ENCODE peak calls at places on chromosomes 6 and 20, in eight cellular contexts. S is GM12865, X is A549, G is mucosa of descending colon, Z is psoas muscle, P is fibroblast of lung, U is fibroblast of the aortic adventitia, V is body of pancreas. D is an unnamed sample.

GRCh38 chr6:154106251-154106650 is 67.2 kb downstream of the OPRM1 start:
- DNase-seq in X (no peak), G (no peak), V (no peak), S (no peak), P (no peak), Z (no peak), U (no peak), D (no peak)

GRCh38 chr6:37069639-37070038 is 64.2 kb downstream of the FGD2 start:
- DNase-seq in S (no peak), X (no peak), Z (no peak), P (no peak), V (no peak), G (no peak), U (no peak), D (no peak)

GRCh38 chr20:21234816-21235215 is 68.3 kb upstream of the XRN2 start:
- DNase-seq in P (no peak), G (no peak), S (no peak), U (no peak), X (no peak), V (no peak), Z (no peak), D (no peak)

GRCh38 chr6:79420054-79420453 is 117.2 kb downstream of the LCA5 start:
- DNase-seq in V (no peak), S (no peak), X (no peak), G (no peak), Z (no peak), U (no peak), P (no peak), D (peak)

GRCh38 chr6:134806151-134806550 is 143.8 kb downstream of the ALDH8A1 start:
- DNase-seq in U (no peak), V (no peak), S (no peak), P (no peak), Z (no peak), X (no peak), G (no peak), D (no peak)

GRCh38 chr6:151391021-151391470 is 313 bp downstream of the ZBTB2 start:
- DNase-seq in G (peak), X (peak), Z (peak), U (peak), V (peak), P (peak), S (peak), D (peak)

GRCh38 chr20:25076731-25077609 is 5.0 kb downstream of the VSX1 start:
- DNase-seq in S (peak), U (no peak), P (peak), G (no peak), Z (no peak), V (peak), X (peak), D (peak)

GRCh38 chr20:3929713-3930060 is 40.5 kb downstream of the PANK2 start:
- DNase-seq in S (no peak), Z (no peak), U (peak), V (no peak), X (no peak), P (no peak), G (no peak), D (no peak)

GRCh38 chr6:36067374-36068011 is 39.9 kb downstream of the MAPK14 start:
- DNase-seq in Z (no peak), G (no peak), U (peak), X (no peak), S (no peak), V (no peak), P (peak), D (peak)

GRCh38 chr20:38729767-38730166 is 5.5 kb downstream of the SLC32A1 start:
- DNase-seq in G (no peak), V (no peak), P (no peak), U (no peak), S (no peak), X (no peak), Z (no peak), D (no peak)

GRCh38 chr6:69835414-69836179 is 30.8 kb upstream of the COL19A1 start:
- DNase-seq in V (peak), X (peak), U (peak), S (peak), Z (no peak), G (no peak), P (peak), D (peak)

GRCh38 chr6:109347779-109348178 is 34.5 kb downstream of the CD164 start:
- DNase-seq in S (no peak), X (no peak), U (no peak), V (no peak), P (no peak), Z (no peak), G (peak), D (no peak)

GRCh38 chr20:3237958-3238615 is 903 bp downstream of the SLC4A11 start:
- DNase-seq in U (no peak), Z (no peak), V (no peak), G (no peak), S (no peak), P (no peak), X (no peak), D (no peak)

GRCh38 chr6:167906899-167907298 is 80.2 kb downstream of the AFDN start:
- DNase-seq in P (peak), X (no peak), S (no peak), G (peak), U (peak), V (peak), Z (peak), D (no peak)

GRCh38 chr20:64111841-64112641 is 4.7 kb upstream of the NPBWR2 start:
- DNase-seq in U (no peak), Z (no peak), G (no peak), V (no peak), X (no peak), P (no peak), S (no peak), D (no peak)

GRCh38 chr6:28224131-28225055 is 682 bp upstream of the ZSCAN9 start:
- DNase-seq in Z (no peak), U (no peak), S (no peak), G (no peak), V (no peak), X (no peak), P (no peak), D (no peak)

GRCh38 chr20:43691928-43692524 is 25.1 kb downstream of the MYBL2 start:
- DNase-seq in U (peak), S (peak), P (peak), Z (peak), G (peak), V (peak), X (peak), D (peak)

GRCh38 chr6:14079433-14079832 is 38.1 kb upstream of the CD83 start:
- DNase-seq in V (peak), S (no peak), Z (no peak), X (no peak), P (peak), U (peak), G (no peak), D (no peak)

GRCh38 chr20:23943304-23943703 is 45.3 kb downstream of the GGTLC1 start:
- DNase-seq in X (no peak), Z (no peak), G (no peak), V (no peak), S (no peak), U (no peak), P (no peak), D (no peak)

GRCh38 chr6:35494161-35494563 is 2.7 kb downstream of the TEAD3 start:
- DNase-seq in Z (no peak), X (no peak), P (no peak), S (no peak), G (no peak), V (no peak), U (no peak), D (no peak)

DNA sequence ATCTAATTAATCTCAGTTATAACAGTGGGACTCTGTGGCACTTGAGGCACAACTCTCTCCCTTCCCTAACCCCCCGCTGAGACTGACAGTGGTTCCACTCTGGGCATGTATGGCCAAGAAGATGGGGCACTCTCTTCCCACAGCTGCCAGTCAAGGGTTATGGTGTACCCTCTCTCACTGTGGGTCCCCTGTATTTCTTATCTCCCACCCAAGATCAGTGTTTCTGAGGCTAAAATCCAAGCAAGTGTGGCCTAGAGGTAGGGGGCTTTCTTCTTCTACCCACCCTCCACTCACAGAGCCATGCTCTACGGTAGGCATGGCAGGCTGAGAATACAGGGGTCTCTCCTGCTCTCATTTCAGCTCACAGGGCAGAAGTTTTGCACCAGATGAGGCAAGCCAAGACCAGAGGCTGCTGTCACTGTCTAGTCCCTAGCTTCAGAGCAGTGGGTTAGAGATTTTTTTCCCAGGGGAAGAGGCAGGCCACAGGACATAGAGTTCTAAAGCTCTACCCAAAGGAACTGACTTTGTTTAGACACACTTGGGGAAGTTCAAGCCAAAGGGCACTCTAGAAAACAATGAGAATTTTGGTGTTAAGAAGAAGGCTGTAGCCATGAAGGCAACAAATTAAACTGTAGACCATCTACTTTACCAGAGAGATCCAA is 31.7 kb upstream of the HINT3 start:
- DNase-seq in G (no peak), S (no peak), X (no peak), Z (no peak), U (no peak), P (no peak), V (no peak), D (no peak)
- H3K4me3 ChIP-seq in G (no peak), S (no peak), X (peak), Z (no peak), U (no peak), P (no peak), V (no peak), D (no peak)

GRCh38 chr6:4055420-4056041 is 23.4 kb downstream of the FAM217A start:
- DNase-seq in S (no peak), U (peak), X (peak), P (peak), V (peak), G (no peak), Z (no peak), D (peak)
- TF ChIP-seq CTCF in S (no peak), U (peak), X (peak), P (peak), V (peak), G (peak), Z (peak), D (peak)

GRCh38 chr6:63556369-63556768 is 15.9 kb upstream of the LOC128125822 start:
- DNase-seq in U (no peak), V (no peak), Z (no peak), G (no peak), S (no peak), X (no peak), P (no peak), D (no peak)

GRCh38 chr6:63554782-63555181 is 17.5 kb upstream of the LOC128125822 start:
- DNase-seq in U (no peak), Z (no peak), G (no peak), S (no peak), X (no peak), V (no peak), P (no peak), D (no peak)

GRCh38 chr6:63558270-63558669 is 14.0 kb upstream of the LOC128125822 start:
- DNase-seq in X (no peak), S (peak), Z (no peak), V (no peak), U (no peak), G (no peak), P (no peak), D (no peak)

GRCh38 chr6:63549076-63549475 is 23.2 kb upstream of the LOC128125822 start:
- DNase-seq in X (no peak), P (no peak), V (no peak), G (no peak), U (no peak), S (no peak), Z (no peak), D (no peak)

GRCh38 chr6:63553208-63553607 is 19.1 kb upstream of the LOC128125822 start:
- DNase-seq in P (no peak), V (no peak), U (no peak), X (no peak), G (no peak), S (peak), Z (no peak), D (no peak)
- H3K4me3 ChIP-seq in P (no peak), V (no peak), U (no peak), X (no peak), G (no peak), S (no peak), Z (peak), D (no peak)

GRCh38 chr20:10666221-10667076 is 7.3 kb downstream of the JAG1 start:
- DNase-seq in G (no peak), X (no peak), S (no peak), Z (no peak), V (no peak), U (no peak), P (no peak), D (no peak)

GRCh38 chr20:10667077-10667401 is 6.8 kb downstream of the JAG1 start:
- DNase-seq in V (peak), X (no peak), U (peak), P (peak), G (no peak), Z (peak), S (no peak), D (no peak)

GRCh38 chr20:10668677-10669368 is 5.0 kb downstream of the JAG1 start:
- DNase-seq in S (no peak), V (no peak), X (no peak), G (no peak), Z (no peak), U (peak), P (no peak), D (no peak)

GRCh38 chr20:10665791-10666190 is 8.0 kb downstream of the JAG1 start:
- DNase-seq in S (no peak), V (peak), X (no peak), Z (no peak), U (peak), G (no peak), P (no peak), D (peak)

DNA sequence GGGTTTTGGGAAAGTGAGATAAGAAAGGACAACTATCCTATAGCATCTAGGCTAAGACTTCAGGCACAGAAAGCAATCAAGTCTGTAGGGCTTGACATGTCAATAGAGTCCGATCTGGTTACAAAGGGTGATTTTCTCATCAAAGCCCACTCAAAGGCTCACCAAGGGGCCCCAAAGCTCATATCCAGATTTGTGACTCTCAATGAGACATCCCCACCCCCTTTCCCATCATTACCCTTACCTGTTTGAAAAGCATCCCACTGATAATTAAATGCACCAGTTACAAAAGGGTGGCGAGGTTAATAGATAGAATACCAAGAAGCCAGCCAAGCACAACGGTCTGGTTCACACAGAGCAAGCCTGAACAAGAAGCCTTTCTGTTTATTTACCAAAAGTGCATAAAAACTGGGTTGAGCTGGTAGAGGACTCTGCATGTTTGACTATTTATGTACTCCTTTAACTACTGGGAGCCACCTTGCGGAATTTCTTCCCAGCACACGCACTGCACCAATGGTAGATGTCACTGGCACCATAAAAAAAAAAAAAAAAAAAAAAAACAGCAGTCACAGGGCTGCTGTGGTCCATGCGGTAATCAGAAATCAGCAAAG is 6.1 kb downstream of the JAG1 start:
- DNase-seq in X (no peak), G (no peak), P (no peak), V (no peak), Z (no peak), U (no peak), S (no peak), D (no peak)
- TF ChIP-seq CTCF in X (no peak), G (no peak), P (no peak), V (no peak), Z (no peak), U (no peak), S (no peak), D (no peak)

GRCh38 chr6:107819217-107819616 is 4.9 kb downstream of the SCML4 start:
- DNase-seq in P (no peak), S (no peak), Z (no peak), X (no peak), V (no peak), G (no peak), U (no peak), D (peak)

GRCh38 chr6:107819976-107820551 is 4.0 kb downstream of the SCML4 start:
- DNase-seq in X (no peak), S (no peak), Z (no peak), P (no peak), G (no peak), U (no peak), V (no peak), D (no peak)

GRCh38 chr6:107821591-107821990 is 2.5 kb downstream of the SCML4 start:
- DNase-seq in S (no peak), G (no peak), V (no peak), X (no peak), P (no peak), U (no peak), Z (no peak), D (no peak)

GRCh38 chr6:107822154-107823046 is 1.7 kb downstream of the SCML4 start:
- DNase-seq in Z (no peak), U (no peak), X (no peak), G (no peak), P (no peak), V (peak), S (peak), D (no peak)

DNA sequence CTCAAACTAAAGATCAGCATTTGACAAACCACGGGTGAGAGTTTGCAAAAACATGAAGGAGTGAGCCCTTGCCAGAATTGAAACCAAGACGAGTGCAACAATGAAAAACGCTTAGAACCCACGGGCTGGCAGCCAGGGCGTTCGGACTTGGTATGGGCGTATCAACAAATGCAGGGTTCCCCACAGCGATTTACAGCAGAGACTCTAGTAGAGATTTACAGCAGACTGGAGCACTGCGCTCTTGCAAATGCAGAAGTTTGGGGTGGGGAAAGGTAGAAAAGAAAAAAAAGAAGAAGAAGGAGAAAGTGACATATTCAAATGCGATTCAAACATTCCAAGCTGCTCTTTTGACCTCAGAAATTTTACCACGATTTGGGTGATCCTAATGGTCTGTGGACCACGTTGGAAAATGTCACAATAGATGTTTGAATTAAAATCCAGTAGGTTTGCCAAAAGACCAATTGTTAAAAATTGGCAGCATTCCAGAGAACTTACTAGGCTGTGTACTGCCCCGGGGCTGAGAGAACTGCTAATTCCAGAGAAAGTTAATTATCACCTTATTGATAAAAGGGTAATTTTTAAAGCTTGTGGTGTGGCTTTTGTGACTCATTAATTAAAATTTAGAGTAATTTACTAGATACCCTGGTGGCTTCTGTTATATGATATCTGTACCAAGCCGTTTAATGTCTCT is 3.4 kb downstream of the SCML4 start:
- DNase-seq in X (no peak), G (no peak), U (peak), P (peak), S (no peak), Z (no peak), V (peak), D (no peak)
- H3K4me3 ChIP-seq in X (no peak), G (no peak), U (peak), P (peak), S (no peak), Z (peak), V (no peak), D (no peak)

GRCh38 chr6:56708810-56709597 is 66.3 kb upstream of the DST start:
- DNase-seq in Z (no peak), V (no peak), X (peak), G (no peak), S (peak), P (peak), U (peak), D (peak)
- TF ChIP-seq CTCF in Z (peak), V (peak), X (peak), G (peak), S (peak), P (no peak), U (peak), D (peak)

DNA sequence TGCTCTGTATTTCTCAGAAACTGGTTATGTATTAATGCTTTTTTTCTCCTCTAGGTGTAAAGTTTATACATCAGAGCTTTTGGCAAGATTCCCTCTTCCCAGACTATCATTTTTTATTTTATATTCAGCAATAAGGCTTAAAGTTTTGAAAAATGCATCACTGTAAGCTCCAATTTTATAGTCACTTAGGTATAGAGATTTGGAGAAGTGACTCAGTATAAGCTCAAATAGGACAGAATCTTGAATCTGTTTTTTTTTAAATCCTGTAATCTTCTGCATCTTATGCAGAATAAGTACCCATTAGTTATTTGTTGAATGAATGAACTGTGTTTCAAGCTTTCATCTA is 1.0 kb downstream of the NCOA7 start:
- DNase-seq in P (no peak), X (no peak), G (no peak), S (no peak), U (no peak), V (no peak), Z (no peak), D (no peak)
- H3K4me3 ChIP-seq in P (peak), X (peak), G (no peak), S (peak), U (peak), V (no peak), Z (peak), D (peak)